ENCODE peak calls at places on chromosomes 1 and 21, in seven cellular contexts. One of them, this sample, is unnamed.

GRCh38 chr21:45388011-45388521 is 16.9 kb upstream of the COL18A1 start:
- DNase-seq in neural crest cell: no peak
- DNase-seq in CD8-positive, alpha-beta T cell: no peak
- DNase-seq in T47D: no peak
- DNase-seq in T-helper 9 cell: no peak
- DNase-seq in MV-4-11: no peak
- DNase-seq in HFF-Myc: no peak
- DNase-seq in this sample: no peak

GRCh38 chr1:53562983-53563379 is 103.8 kb downstream of the DMRTB1 start:
- DNase-seq in HFF-Myc: no peak
- DNase-seq in MV-4-11: no peak
- DNase-seq in neural crest cell: no peak
- DNase-seq in T47D: no peak
- DNase-seq in CD8-positive, alpha-beta T cell: no peak
- DNase-seq in T-helper 9 cell: no peak
- DNase-seq in this sample: no peak

GRCh38 chr1:85544689-85545203 is 35.8 kb upstream of the CCN1 start:
- DNase-seq in T47D: no peak
- DNase-seq in CD8-positive, alpha-beta T cell: no peak
- DNase-seq in T-helper 9 cell: no peak
- DNase-seq in MV-4-11: no peak
- DNase-seq in neural crest cell: no peak
- DNase-seq in HFF-Myc: no peak
- DNase-seq in this sample: peak

GRCh38 chr1:65813956-65814355 is 21.3 kb downstream of the PDE4B start:
- DNase-seq in MV-4-11: no peak
- DNase-seq in HFF-Myc: no peak
- DNase-seq in T-helper 9 cell: no peak
- DNase-seq in neural crest cell: no peak
- DNase-seq in T47D: no peak
- DNase-seq in CD8-positive, alpha-beta T cell: no peak
- DNase-seq in this sample: no peak

GRCh38 chr1:161763522-161764098 is 2.5 kb upstream of the ATF6 start:
- DNase-seq in T47D: no peak
- DNase-seq in neural crest cell: no peak
- DNase-seq in MV-4-11: no peak
- DNase-seq in T-helper 9 cell: peak
- DNase-seq in CD8-positive, alpha-beta T cell: peak
- DNase-seq in HFF-Myc: no peak
- DNase-seq in this sample: no peak

GRCh38 chr1:22218618-22219250 is 75.8 kb upstream of the WNT4 start:
- DNase-seq in CD8-positive, alpha-beta T cell: no peak
- DNase-seq in MV-4-11: peak
- DNase-seq in HFF-Myc: no peak
- DNase-seq in T-helper 9 cell: no peak
- DNase-seq in T47D: no peak
- DNase-seq in neural crest cell: no peak
- DNase-seq in this sample: no peak

GRCh38 chr1:243924588-243925349 is 74.7 kb upstream of the AKT3 start:
- DNase-seq in MV-4-11: no peak
- DNase-seq in CD8-positive, alpha-beta T cell: no peak
- DNase-seq in T47D: no peak
- DNase-seq in neural crest cell: no peak
- DNase-seq in HFF-Myc: no peak
- DNase-seq in T-helper 9 cell: no peak
- DNase-seq in this sample: peak

GRCh38 chr21:31351438-31351837 is 7.4 kb upstream of the TIAM1 start:
- DNase-seq in MV-4-11: no peak
- DNase-seq in T-helper 9 cell: no peak
- DNase-seq in T47D: no peak
- DNase-seq in neural crest cell: no peak
- DNase-seq in HFF-Myc: no peak
- DNase-seq in CD8-positive, alpha-beta T cell: no peak
- DNase-seq in this sample: no peak

GRCh38 chr1:234878288-234878687 is 250.3 kb downstream of the TOMM20 start:
- DNase-seq in MV-4-11: no peak
- DNase-seq in T47D: no peak
- DNase-seq in neural crest cell: no peak
- DNase-seq in CD8-positive, alpha-beta T cell: no peak
- DNase-seq in T-helper 9 cell: no peak
- DNase-seq in HFF-Myc: no peak
- DNase-seq in this sample: no peak

GRCh38 chr1:69073176-69073575 is 494.5 kb upstream of the LRRC7 start:
- DNase-seq in T-helper 9 cell: no peak
- DNase-seq in neural crest cell: no peak
- DNase-seq in T47D: no peak
- DNase-seq in CD8-positive, alpha-beta T cell: no peak
- DNase-seq in HFF-Myc: no peak
- DNase-seq in MV-4-11: no peak
- DNase-seq in this sample: no peak

GRCh38 chr1:94970783-94971182 is 43.9 kb upstream of the CNN3 start:
- DNase-seq in neural crest cell: no peak
- DNase-seq in MV-4-11: no peak
- DNase-seq in T-helper 9 cell: no peak
- DNase-seq in T47D: no peak
- DNase-seq in CD8-positive, alpha-beta T cell: no peak
- DNase-seq in HFF-Myc: no peak
- DNase-seq in this sample: peak

GRCh38 chr1:65459397-65459768 is 38.9 kb downstream of the LEPR start:
- DNase-seq in T47D: peak
- DNase-seq in neural crest cell: no peak
- DNase-seq in CD8-positive, alpha-beta T cell: no peak
- DNase-seq in HFF-Myc: no peak
- DNase-seq in T-helper 9 cell: no peak
- DNase-seq in MV-4-11: peak
- DNase-seq in this sample: peak

GRCh38 chr1:31476891-31477846 is 64.2 kb downstream of the SERINC2 start:
- DNase-seq in neural crest cell: peak
- DNase-seq in MV-4-11: no peak
- DNase-seq in T47D: no peak
- DNase-seq in T-helper 9 cell: no peak
- DNase-seq in CD8-positive, alpha-beta T cell: no peak
- DNase-seq in HFF-Myc: no peak
- DNase-seq in this sample: no peak

GRCh38 chr1:17520473-17521319 is 18.8 kb upstream of the ARHGEF10L start:
- DNase-seq in HFF-Myc: no peak
- DNase-seq in neural crest cell: no peak
- DNase-seq in CD8-positive, alpha-beta T cell: no peak
- DNase-seq in T-helper 9 cell: no peak
- DNase-seq in MV-4-11: no peak
- DNase-seq in T47D: no peak
- DNase-seq in this sample: no peak

GRCh38 chr1:119676571-119677206 is 28.6 kb upstream of the ZNF697 start:
- DNase-seq in T47D: no peak
- DNase-seq in MV-4-11: no peak
- DNase-seq in HFF-Myc: no peak
- DNase-seq in T-helper 9 cell: no peak
- DNase-seq in CD8-positive, alpha-beta T cell: no peak
- DNase-seq in neural crest cell: no peak
- DNase-seq in this sample: no peak

GRCh38 chr1:57296726-57297252 is 127.1 kb downstream of the DAB1 start:
- DNase-seq in neural crest cell: no peak
- DNase-seq in T47D: no peak
- DNase-seq in MV-4-11: no peak
- DNase-seq in CD8-positive, alpha-beta T cell: no peak
- DNase-seq in T-helper 9 cell: no peak
- DNase-seq in HFF-Myc: no peak
- DNase-seq in this sample: no peak

GRCh38 chr1:180468311-180468710 is 34.1 kb downstream of the ACBD6 start:
- DNase-seq in CD8-positive, alpha-beta T cell: no peak
- DNase-seq in T47D: no peak
- DNase-seq in neural crest cell: no peak
- DNase-seq in T-helper 9 cell: no peak
- DNase-seq in HFF-Myc: no peak
- DNase-seq in MV-4-11: no peak
- DNase-seq in this sample: no peak

GRCh38 chr1:191290441-191290840 is 812.8 kb upstream of the BRINP3 start:
- DNase-seq in HFF-Myc: no peak
- DNase-seq in MV-4-11: no peak
- DNase-seq in CD8-positive, alpha-beta T cell: no peak
- DNase-seq in T47D: no peak
- DNase-seq in T-helper 9 cell: no peak
- DNase-seq in neural crest cell: no peak
- DNase-seq in this sample: no peak

GRCh38 chr1:233647083-233647482 is 33.2 kb downstream of the KCNK1 start:
- DNase-seq in HFF-Myc: peak
- DNase-seq in neural crest cell: no peak
- DNase-seq in MV-4-11: no peak
- DNase-seq in T-helper 9 cell: no peak
- DNase-seq in T47D: no peak
- DNase-seq in CD8-positive, alpha-beta T cell: no peak
- DNase-seq in this sample: no peak

GRCh38 chr1:232305020-232305419 is 324.9 kb downstream of the SIPA1L2 start:
- DNase-seq in MV-4-11: no peak
- DNase-seq in HFF-Myc: no peak
- DNase-seq in T-helper 9 cell: no peak
- DNase-seq in CD8-positive, alpha-beta T cell: no peak
- DNase-seq in neural crest cell: no peak
- DNase-seq in T47D: no peak
- DNase-seq in this sample: no peak

GRCh38 chr1:31412732-31413404 is at the start of gene SERINC2:
- DNase-seq in CD8-positive, alpha-beta T cell: no peak
- DNase-seq in MV-4-11: no peak
- DNase-seq in HFF-Myc: no peak
- DNase-seq in neural crest cell: no peak
- DNase-seq in T-helper 9 cell: no peak
- DNase-seq in T47D: peak
- DNase-seq in this sample: no peak

GRCh38 chr1:188089461-188089860 is 1260.7 kb downstream of the PLA2G4A start:
- DNase-seq in T-helper 9 cell: no peak
- DNase-seq in MV-4-11: no peak
- DNase-seq in HFF-Myc: no peak
- DNase-seq in neural crest cell: no peak
- DNase-seq in T47D: no peak
- DNase-seq in CD8-positive, alpha-beta T cell: no peak
- DNase-seq in this sample: no peak

GRCh38 chr1:211735208-211736170 is 60.1 kb upstream of the NEK2 start:
- DNase-seq in CD8-positive, alpha-beta T cell: no peak
- DNase-seq in T47D: no peak
- DNase-seq in neural crest cell: peak
- DNase-seq in MV-4-11: no peak
- DNase-seq in HFF-Myc: peak
- DNase-seq in T-helper 9 cell: no peak
- DNase-seq in this sample: peak

GRCh38 chr1:6918286-6918907 is 133.1 kb downstream of the CAMTA1 start:
- DNase-seq in MV-4-11: no peak
- DNase-seq in CD8-positive, alpha-beta T cell: no peak
- DNase-seq in T-helper 9 cell: no peak
- DNase-seq in HFF-Myc: no peak
- DNase-seq in T47D: no peak
- DNase-seq in neural crest cell: no peak
- DNase-seq in this sample: no peak

GRCh38 chr1:28796321-28797213 is 15.4 kb upstream of the OPRD1 start:
- DNase-seq in T47D: no peak
- DNase-seq in HFF-Myc: no peak
- DNase-seq in MV-4-11: no peak
- DNase-seq in CD8-positive, alpha-beta T cell: no peak
- DNase-seq in neural crest cell: no peak
- DNase-seq in T-helper 9 cell: no peak
- DNase-seq in this sample: no peak

This sample was measured in HS-27A.